ENCODE peak calls at places on chromosomes 3 and 15, in ten cellular contexts. One of them, this sample, is unnamed.

GRCh38 chr3:65479118-65479517 is 559.6 kb downstream of the MAGI1 start:
- DNase-seq in astrocyte of the spinal cord: no peak
- DNase-seq in pancreas: no peak
- DNase-seq in RWPE2: no peak
- DNase-seq in thoracic aorta: no peak
- DNase-seq in left ventricle myocardium inferior: no peak
- DNase-seq in A549: no peak
- DNase-seq in cardiac muscle cell: no peak
- DNase-seq in psoas muscle: no peak
- DNase-seq in fibroblast of lung: no peak
- DNase-seq in this sample: no peak

GRCh38 chr3:37921025-37921424 is 59.3 kb downstream of the CTDSPL start:
- DNase-seq in RWPE2: no peak
- DNase-seq in astrocyte of the spinal cord: no peak
- DNase-seq in pancreas: no peak
- DNase-seq in fibroblast of lung: no peak
- DNase-seq in cardiac muscle cell: no peak
- DNase-seq in thoracic aorta: no peak
- DNase-seq in left ventricle myocardium inferior: no peak
- DNase-seq in psoas muscle: no peak
- DNase-seq in A549: no peak
- DNase-seq in this sample: no peak

GRCh38 chr15:76172782-76173181 is 113.0 kb downstream of the TMEM266 start:
- DNase-seq in left ventricle myocardium inferior: no peak
- DNase-seq in psoas muscle: no peak
- DNase-seq in cardiac muscle cell: no peak
- DNase-seq in RWPE2: no peak
- DNase-seq in thoracic aorta: no peak
- DNase-seq in astrocyte of the spinal cord: no peak
- DNase-seq in fibroblast of lung: no peak
- DNase-seq in pancreas: no peak
- DNase-seq in A549: no peak
- DNase-seq in this sample: no peak

GRCh38 chr15:78988361-78988911 is 43.6 kb upstream of the CTSH start:
- DNase-seq in psoas muscle: peak; percentile 68
- DNase-seq in pancreas: no peak
- DNase-seq in fibroblast of lung: peak; percentile 99
- DNase-seq in left ventricle myocardium inferior: peak; percentile 53
- DNase-seq in A549: peak; percentile 91
- DNase-seq in thoracic aorta: peak; percentile 42
- DNase-seq in RWPE2: peak; percentile 99
- DNase-seq in cardiac muscle cell: no peak
- DNase-seq in astrocyte of the spinal cord: peak; percentile 97
- DNase-seq in this sample: peak; percentile 98

GRCh38 chr3:194342861-194343560 is 8.1 kb downstream of the CPN2 start:
- DNase-seq in fibroblast of lung: no peak
- DNase-seq in left ventricle myocardium inferior: no peak
- DNase-seq in cardiac muscle cell: no peak
- DNase-seq in psoas muscle: no peak
- DNase-seq in astrocyte of the spinal cord: no peak
- DNase-seq in RWPE2: no peak
- DNase-seq in thoracic aorta: no peak
- DNase-seq in A549: no peak
- DNase-seq in pancreas: no peak
- DNase-seq in this sample: no peak

GRCh38 chr3:152298393-152299242 is 29.9 kb downstream of the MBNL1 start:
- DNase-seq in A549: peak; percentile 85
- DNase-seq in thoracic aorta: no peak
- DNase-seq in cardiac muscle cell: peak; percentile 45
- DNase-seq in fibroblast of lung: peak; percentile 95
- DNase-seq in pancreas: no peak
- DNase-seq in astrocyte of the spinal cord: peak; percentile 92
- DNase-seq in RWPE2: peak; percentile 54
- DNase-seq in left ventricle myocardium inferior: peak; percentile 48
- DNase-seq in psoas muscle: peak; percentile 77
- DNase-seq in this sample: peak; percentile 99

GRCh38 chr15:48471073-48471472 is 139.8 kb downstream of the DUT start:
- DNase-seq in pancreas: no peak
- DNase-seq in psoas muscle: no peak
- DNase-seq in thoracic aorta: no peak
- DNase-seq in RWPE2: no peak
- DNase-seq in fibroblast of lung: no peak
- DNase-seq in left ventricle myocardium inferior: no peak
- DNase-seq in cardiac muscle cell: no peak
- DNase-seq in astrocyte of the spinal cord: no peak
- DNase-seq in A549: no peak
- DNase-seq in this sample: peak; percentile 44

GRCh38 chr3:114080201-114080600 is 23.7 kb downstream of the QTRT2 start:
- DNase-seq in left ventricle myocardium inferior: no peak
- DNase-seq in psoas muscle: no peak
- DNase-seq in astrocyte of the spinal cord: no peak
- DNase-seq in A549: no peak
- DNase-seq in thoracic aorta: no peak
- DNase-seq in fibroblast of lung: no peak
- DNase-seq in cardiac muscle cell: no peak
- DNase-seq in RWPE2: no peak
- DNase-seq in pancreas: no peak
- DNase-seq in this sample: no peak

GRCh38 chr3:188239577-188239976 is 85.6 kb downstream of the LPP start:
- DNase-seq in fibroblast of lung: no peak
- DNase-seq in A549: no peak
- DNase-seq in cardiac muscle cell: no peak
- DNase-seq in left ventricle myocardium inferior: no peak
- DNase-seq in pancreas: no peak
- DNase-seq in thoracic aorta: no peak
- DNase-seq in psoas muscle: no peak
- DNase-seq in RWPE2: no peak
- DNase-seq in astrocyte of the spinal cord: no peak
- DNase-seq in this sample: no peak

GRCh38 chr3:188240189-188240981 is 86.4 kb downstream of the LPP start:
- DNase-seq in A549: peak; percentile 31
- DNase-seq in left ventricle myocardium inferior: no peak
- DNase-seq in cardiac muscle cell: no peak
- DNase-seq in thoracic aorta: no peak
- DNase-seq in psoas muscle: peak; percentile 61
- DNase-seq in RWPE2: no peak
- DNase-seq in astrocyte of the spinal cord: no peak
- DNase-seq in fibroblast of lung: no peak
- DNase-seq in pancreas: no peak
- DNase-seq in this sample: no peak

GRCh38 chr3:188242426-188243123 is 88.6 kb downstream of the LPP start:
- DNase-seq in RWPE2: no peak
- DNase-seq in thoracic aorta: no peak
- DNase-seq in psoas muscle: no peak
- DNase-seq in pancreas: no peak
- DNase-seq in astrocyte of the spinal cord: no peak
- DNase-seq in fibroblast of lung: peak; percentile 10
- DNase-seq in cardiac muscle cell: no peak
- DNase-seq in A549: no peak
- DNase-seq in left ventricle myocardium inferior: no peak
- DNase-seq in this sample: no peak

GRCh38 chr3:188241883-188242282 is 87.9 kb downstream of the LPP start:
- DNase-seq in astrocyte of the spinal cord: no peak
- DNase-seq in A549: no peak
- DNase-seq in fibroblast of lung: peak; percentile 58
- DNase-seq in RWPE2: no peak
- DNase-seq in pancreas: no peak
- DNase-seq in cardiac muscle cell: no peak
- DNase-seq in thoracic aorta: no peak
- DNase-seq in psoas muscle: no peak
- DNase-seq in left ventricle myocardium inferior: no peak
- DNase-seq in this sample: peak; percentile 41

DNA sequence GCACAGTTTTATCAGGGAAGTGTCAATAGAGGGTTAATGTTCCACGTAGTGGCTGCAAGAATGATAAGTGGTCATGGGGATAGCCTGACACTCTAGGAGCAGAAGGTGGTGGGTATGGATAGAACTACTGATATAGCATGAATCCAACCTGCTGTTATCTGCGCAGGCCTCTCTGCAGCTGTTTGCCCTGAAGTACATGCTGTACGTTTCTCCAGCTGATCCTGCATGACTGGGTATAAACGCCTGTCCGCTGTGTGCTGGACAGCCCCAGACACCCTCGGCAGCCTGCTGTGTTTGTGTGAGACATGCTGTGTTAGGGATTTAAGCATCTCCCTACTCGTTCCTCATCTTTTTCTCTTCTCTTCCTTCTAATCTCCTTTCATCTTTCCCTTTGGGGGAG is 87.1 kb downstream of the LPP start:
- DNase-seq in pancreas: no peak
- DNase-seq in cardiac muscle cell: peak; percentile 67
- DNase-seq in left ventricle myocardium inferior: peak; percentile 36
- DNase-seq in astrocyte of the spinal cord: peak; percentile 71
- DNase-seq in psoas muscle: peak; percentile 89
- DNase-seq in fibroblast of lung: peak; percentile 61
- DNase-seq in thoracic aorta: no peak
- DNase-seq in RWPE2: no peak
- DNase-seq in A549: peak; percentile 55
- DNase-seq in this sample: peak; percentile 51
- H3K4me3 ChIP-seq in pancreas: no peak overlapping the region
- H3K4me3 ChIP-seq in cardiac muscle cell: no peak overlapping the region
- H3K4me3 ChIP-seq in left ventricle myocardium inferior: peak overlapping the region; percentile 15
- H3K4me3 ChIP-seq in astrocyte of the spinal cord: no peak overlapping the region
- H3K4me3 ChIP-seq in psoas muscle: peak overlapping the region; percentile 14
- H3K4me3 ChIP-seq in fibroblast of lung: no peak overlapping the region
- H3K4me3 ChIP-seq in thoracic aorta: peak overlapping the region; percentile 44
- H3K4me3 ChIP-seq in RWPE2: no peak overlapping the region
- H3K4me3 ChIP-seq in A549: no peak overlapping the region
- H3K4me3 ChIP-seq in this sample: no peak overlapping the region

DNA sequence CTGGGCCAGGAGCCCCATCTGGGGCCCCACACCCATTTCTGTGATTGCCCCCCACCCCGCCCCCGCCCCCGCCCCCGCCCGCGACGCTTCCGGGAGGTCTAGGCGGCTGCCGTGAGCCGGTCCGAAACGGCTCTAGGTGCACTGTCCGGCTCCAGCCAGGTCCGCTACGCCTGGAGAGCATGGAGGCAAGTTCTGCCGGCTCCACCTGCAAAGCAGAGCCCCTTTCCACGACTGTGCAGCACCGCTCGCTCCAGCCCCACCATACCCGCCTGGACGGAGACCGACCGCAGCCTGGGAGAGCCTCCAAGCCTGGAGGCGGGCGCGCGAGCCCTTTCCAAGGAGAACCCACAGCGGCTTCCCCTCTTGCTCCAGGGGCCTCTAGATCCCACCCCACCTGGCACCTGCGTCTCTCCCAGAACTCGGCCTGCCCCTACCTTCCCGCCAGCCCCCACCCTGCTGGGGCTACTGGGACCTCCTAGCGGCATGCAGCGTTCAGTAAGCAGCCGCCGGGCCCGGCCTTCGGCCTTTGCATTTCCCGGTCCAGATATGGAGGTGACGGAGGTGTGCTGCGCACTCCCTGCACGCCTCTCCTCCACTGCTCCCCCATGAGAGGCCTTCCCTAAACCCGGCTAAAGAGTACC is 66.2 kb downstream of the KLF13 start:
- DNase-seq in A549: no peak
- DNase-seq in fibroblast of lung: no peak
- DNase-seq in RWPE2: no peak
- DNase-seq in astrocyte of the spinal cord: no peak
- DNase-seq in psoas muscle: no peak
- DNase-seq in cardiac muscle cell: peak; percentile 48
- DNase-seq in thoracic aorta: no peak
- DNase-seq in pancreas: peak; percentile 79
- DNase-seq in left ventricle myocardium inferior: peak; percentile 32
- DNase-seq in this sample: no peak
- TF ChIP-seq CTCF in A549: no peak
- TF ChIP-seq CTCF in fibroblast of lung: no peak
- TF ChIP-seq CTCF in RWPE2: no peak
- TF ChIP-seq CTCF in astrocyte of the spinal cord: no peak
- TF ChIP-seq CTCF in psoas muscle: no peak
- TF ChIP-seq CTCF in cardiac muscle cell: no peak
- TF ChIP-seq CTCF in thoracic aorta: no peak
- TF ChIP-seq CTCF in pancreas: no peak
- TF ChIP-seq CTCF in left ventricle myocardium inferior: no peak
- TF ChIP-seq CTCF in this sample: no peak

DNA sequence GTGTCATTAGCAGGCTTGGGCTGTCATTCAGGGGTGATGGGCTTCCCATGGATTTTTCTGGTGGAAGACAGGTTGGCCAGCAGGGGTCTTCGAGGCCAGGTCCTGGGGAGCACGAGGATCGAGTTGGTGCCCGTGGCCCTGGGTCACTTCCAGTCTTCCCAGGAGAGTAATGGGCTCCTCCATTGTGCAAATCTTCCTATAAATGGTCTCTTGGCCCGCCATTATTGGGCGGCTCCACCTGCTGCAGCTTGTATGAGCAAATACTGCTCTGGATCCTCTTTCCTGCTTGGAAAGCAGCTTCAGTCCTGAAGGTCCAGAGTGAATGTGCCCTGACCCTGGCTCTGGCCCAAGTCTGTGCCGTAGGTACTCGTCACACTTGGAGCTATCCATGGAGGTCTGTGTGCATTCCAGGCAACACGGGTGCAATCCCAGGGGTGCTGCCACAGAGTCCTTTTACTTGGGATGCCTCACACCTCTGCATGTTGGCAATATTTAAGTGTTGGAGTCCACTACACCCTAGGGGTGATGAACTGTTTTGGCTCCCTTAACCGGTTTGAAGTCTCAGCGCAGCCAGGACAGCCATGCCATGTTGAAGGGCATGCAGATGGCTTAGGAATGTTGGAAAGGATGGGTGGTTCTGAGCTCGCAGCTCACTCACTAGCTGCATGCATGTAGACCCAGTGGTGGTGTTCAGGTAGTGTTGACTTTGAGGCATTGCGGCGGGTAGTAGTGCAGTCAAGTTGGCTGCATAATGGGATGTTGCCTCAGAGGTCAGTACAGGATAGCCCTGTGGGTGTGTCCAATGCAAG is 97.6 kb downstream of the SNRPN start:
- DNase-seq in psoas muscle: no peak
- DNase-seq in RWPE2: no peak
- DNase-seq in astrocyte of the spinal cord: no peak
- DNase-seq in pancreas: no peak
- DNase-seq in left ventricle myocardium inferior: no peak
- DNase-seq in thoracic aorta: no peak
- DNase-seq in A549: no peak
- DNase-seq in fibroblast of lung: no peak
- DNase-seq in cardiac muscle cell: no peak
- DNase-seq in this sample: no peak
- H3K4me3 ChIP-seq in psoas muscle: no peak overlapping the region
- H3K4me3 ChIP-seq in RWPE2: no peak overlapping the region
- H3K4me3 ChIP-seq in astrocyte of the spinal cord: no peak overlapping the region
- H3K4me3 ChIP-seq in pancreas: no peak overlapping the region
- H3K4me3 ChIP-seq in left ventricle myocardium inferior: no peak overlapping the region
- H3K4me3 ChIP-seq in thoracic aorta: no peak overlapping the region
- H3K4me3 ChIP-seq in A549: no peak overlapping the region
- H3K4me3 ChIP-seq in fibroblast of lung: no peak overlapping the region
- H3K4me3 ChIP-seq in cardiac muscle cell: no peak overlapping the region
- H3K4me3 ChIP-seq in this sample: no peak overlapping the region

DNA sequence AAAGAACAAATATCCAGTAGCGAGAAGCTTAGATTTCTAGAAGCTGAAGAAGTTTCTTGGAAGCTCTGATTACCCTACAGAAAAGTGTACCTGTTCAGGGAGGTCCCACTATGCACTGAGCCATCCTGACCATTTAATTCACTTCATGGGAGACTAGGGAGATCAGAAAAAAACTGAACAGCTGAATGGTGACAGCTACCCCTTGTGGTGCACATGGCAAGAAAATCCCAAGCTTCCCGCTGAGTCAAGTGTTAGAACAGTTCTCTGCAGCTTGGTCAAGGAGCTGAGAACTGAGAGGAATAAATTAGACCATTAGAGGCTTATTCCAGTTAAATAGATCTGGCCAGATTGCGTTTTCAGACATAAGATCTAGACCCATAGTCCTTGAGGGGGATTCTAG is 197.2 kb upstream of the VEPH1 start:
- DNase-seq in RWPE2: no peak
- DNase-seq in cardiac muscle cell: peak; percentile 32
- DNase-seq in pancreas: no peak
- DNase-seq in psoas muscle: no peak
- DNase-seq in A549: peak; percentile 17
- DNase-seq in astrocyte of the spinal cord: no peak
- DNase-seq in thoracic aorta: no peak
- DNase-seq in fibroblast of lung: no peak
- DNase-seq in left ventricle myocardium inferior: no peak
- DNase-seq in this sample: no peak
- TF ChIP-seq CTCF in RWPE2: no peak
- TF ChIP-seq CTCF in cardiac muscle cell: no peak
- TF ChIP-seq CTCF in pancreas: no peak
- TF ChIP-seq CTCF in psoas muscle: no peak
- TF ChIP-seq CTCF in A549: no peak
- TF ChIP-seq CTCF in astrocyte of the spinal cord: no peak
- TF ChIP-seq CTCF in thoracic aorta: no peak
- TF ChIP-seq CTCF in fibroblast of lung: no peak
- TF ChIP-seq CTCF in left ventricle myocardium inferior: no peak
- TF ChIP-seq CTCF in this sample: no peak